ENCODE peak calls at places on chromosomes 7 and 10, in seven cellular contexts. C is HCT116, E is K562, K is SK-N-SH, Z is HepG2, B is GM12878, V is H1. U is an unnamed sample.

GRCh38 chr7:94297397-94297838 is 97.3 kb upstream of the COL1A2 start:
- DNase-seq in C (no peak), E (no peak), K (no peak), Z (no peak), B (no peak), V (no peak), U (no peak)

GRCh38 chr7:139451638-139452037 is 31.8 kb downstream of the KLRG2 start:
- DNase-seq in C (no peak), E (peak), K (no peak), Z (no peak), B (no peak), V (no peak), U (no peak)

GRCh38 chr7:70215491-70215890 is 617.2 kb downstream of the AUTS2 start:
- DNase-seq in C (no peak), E (no peak), K (no peak), Z (no peak), B (no peak), V (no peak), U (no peak)

GRCh38 chr10:52682766-52683165 is 89.8 kb downstream of the MBL2 start:
- DNase-seq in C (no peak), E (no peak), K (no peak), Z (no peak), B (no peak), V (no peak), U (peak)

GRCh38 chr10:6563075-6563474 is 17.0 kb downstream of the PRKCQ start:
- DNase-seq in C (no peak), E (no peak), K (no peak), Z (no peak), B (no peak), V (no peak), U (no peak)

GRCh38 chr10:90968448-90969086 is 47.7 kb upstream of the ANKRD1 start:
- DNase-seq in C (no peak), E (no peak), K (peak), Z (no peak), B (no peak), V (no peak), U (no peak)

GRCh38 chr7:109476409-109476808 is 906.7 kb downstream of the DNAJB9 start:
- DNase-seq in C (no peak), E (no peak), K (no peak), Z (no peak), B (no peak), V (no peak), U (no peak)

GRCh38 chr7:33471636-33472242 is 342.4 kb downstream of the BBS9 start:
- DNase-seq in C (no peak), E (no peak), K (no peak), Z (no peak), B (no peak), V (no peak), U (no peak)

GRCh38 chr7:95974108-95974507 is 201.8 kb downstream of the DYNC1I1 start:
- DNase-seq in C (no peak), E (no peak), K (no peak), Z (no peak), B (no peak), V (no peak), U (no peak)

GRCh38 chr10:101012525-101013364 is 13.1 kb downstream of the LZTS2 start:
- DNase-seq in C (peak), E (peak), K (peak), Z (peak), B (peak), V (peak), U (peak)

GRCh38 chr10:132205650-132206376 is 19.1 kb downstream of the DPYSL4 start:
- DNase-seq in C (no peak), E (no peak), K (no peak), Z (no peak), B (no peak), V (no peak), U (no peak)

GRCh38 chr7:94980418-94981142 is 73.2 kb downstream of the PPP1R9A start:
- DNase-seq in C (no peak), E (no peak), K (no peak), Z (peak), B (no peak), V (no peak), U (no peak)

GRCh38 chr7:108716783-108717182 is 147.1 kb downstream of the DNAJB9 start:
- DNase-seq in C (no peak), E (no peak), K (no peak), Z (no peak), B (no peak), V (no peak), U (no peak)

GRCh38 chr10:55242544-55242943 is 441.5 kb upstream of the PCDH15 start:
- DNase-seq in C (no peak), E (no peak), K (no peak), Z (no peak), B (no peak), V (no peak), U (no peak)

GRCh38 chr7:82441916-82442478 is 1.6 kb downstream of the CACNA2D1 start:
- DNase-seq in C (no peak), E (no peak), K (peak), Z (no peak), B (no peak), V (no peak), U (no peak)

GRCh38 chr10:106973716-106974115 is 190.8 kb downstream of the SORCS1 start:
- DNase-seq in C (no peak), E (no peak), K (no peak), Z (no peak), B (no peak), V (no peak), U (no peak)

GRCh38 chr7:109864263-109864662 is 1226.7 kb upstream of the LRRN3 start:
- DNase-seq in C (no peak), E (no peak), K (no peak), Z (no peak), B (no peak), V (no peak), U (no peak)

GRCh38 chr10:18689498-18689897 is 30.3 kb downstream of the ARL5B start:
- DNase-seq in C (no peak), E (peak), K (peak), Z (peak), B (no peak), V (no peak), U (peak)

GRCh38 chr7:146296028-146296427 is 179.4 kb downstream of the CNTNAP2 start:
- DNase-seq in C (no peak), E (no peak), K (no peak), Z (no peak), B (no peak), V (no peak), U (no peak)

GRCh38 chr7:23062452-23062851 is 43.1 kb upstream of the KLHL7 start:
- DNase-seq in C (no peak), E (peak), K (no peak), Z (no peak), B (no peak), V (no peak), U (no peak)

GRCh38 chr10:99834410-99834809 is 52.0 kb downstream of the ABCC2 start:
- DNase-seq in C (peak), E (peak), K (no peak), Z (peak), B (no peak), V (no peak), U (no peak)

GRCh38 chr10:123515661-123516060 is 150.5 kb upstream of the GPR26 start:
- DNase-seq in C (no peak), E (no peak), K (no peak), Z (no peak), B (no peak), V (peak), U (no peak)

GRCh38 chr10:7541137-7542087 is 125.4 kb downstream of the ITIH5 start:
- DNase-seq in C (no peak), E (no peak), K (no peak), Z (peak), B (no peak), V (peak), U (no peak)

GRCh38 chr7:46786221-46786951 is 795.5 kb downstream of the TNS3 start:
- DNase-seq in C (no peak), E (no peak), K (no peak), Z (no peak), B (no peak), V (no peak), U (no peak)

GRCh38 chr10:93495654-93496321 is 624 bp upstream of the CEP55 start:
- DNase-seq in C (no peak), E (peak), K (peak), Z (peak), B (no peak), V (no peak), U (no peak)

GRCh38 chr7:121186746-121187145 is 142.1 kb upstream of the WNT16 start:
- DNase-seq in C (no peak), E (no peak), K (no peak), Z (no peak), B (no peak), V (no peak), U (no peak)

GRCh38 chr7:104272767-104273384 is 55.5 kb upstream of the LHFPL3 start:
- DNase-seq in C (peak), E (peak), K (peak), Z (peak), B (no peak), V (no peak), U (peak)

GRCh38 chr10:63627376-63627775 is 106.2 kb downstream of the REEP3 start:
- DNase-seq in C (peak), E (no peak), K (no peak), Z (no peak), B (no peak), V (no peak), U (no peak)

GRCh38 chr10:73493781-73494180 is 2.0 kb downstream of the PPP3CB start:
- DNase-seq in C (no peak), E (no peak), K (no peak), Z (no peak), B (no peak), V (no peak), U (no peak)

GRCh38 chr10:128875955-128876354 is 591.1 kb upstream of the MGMT start:
- DNase-seq in C (no peak), E (no peak), K (no peak), Z (no peak), B (no peak), V (no peak), U (no peak)

GRCh38 chr7:70829221-70830059 is 302.5 kb upstream of the GALNT17 start:
- DNase-seq in C (peak), E (peak), K (peak), Z (peak), B (no peak), V (peak), U (peak)

GRCh38 chr7:139681463-139681755 is 96.4 kb downstream of the HIPK2 start:
- DNase-seq in C (peak), E (peak), K (no peak), Z (no peak), B (no peak), V (no peak), U (no peak)

GRCh38 chr7:151342102-151342646 is 562 bp downstream of the NUB1 start:
- DNase-seq in C (no peak), E (no peak), K (no peak), Z (no peak), B (peak), V (no peak), U (no peak)

GRCh38 chr10:1229574-1229973 is 173.4 kb downstream of the WDR37 start:
- DNase-seq in C (no peak), E (no peak), K (no peak), Z (no peak), B (no peak), V (no peak), U (no peak)

GRCh38 chr10:1230138-1230537 is 174.0 kb downstream of the WDR37 start:
- DNase-seq in C (no peak), E (no peak), K (no peak), Z (no peak), B (no peak), V (no peak), U (no peak)

GRCh38 chr10:1228463-1228975 is 172.3 kb downstream of the WDR37 start:
- DNase-seq in C (no peak), E (no peak), K (no peak), Z (no peak), B (no peak), V (no peak), U (no peak)

GRCh38 chr10:1227505-1228402 is 171.6 kb downstream of the WDR37 start:
- DNase-seq in C (no peak), E (no peak), K (no peak), Z (no peak), B (no peak), V (no peak), U (no peak)

DNA sequence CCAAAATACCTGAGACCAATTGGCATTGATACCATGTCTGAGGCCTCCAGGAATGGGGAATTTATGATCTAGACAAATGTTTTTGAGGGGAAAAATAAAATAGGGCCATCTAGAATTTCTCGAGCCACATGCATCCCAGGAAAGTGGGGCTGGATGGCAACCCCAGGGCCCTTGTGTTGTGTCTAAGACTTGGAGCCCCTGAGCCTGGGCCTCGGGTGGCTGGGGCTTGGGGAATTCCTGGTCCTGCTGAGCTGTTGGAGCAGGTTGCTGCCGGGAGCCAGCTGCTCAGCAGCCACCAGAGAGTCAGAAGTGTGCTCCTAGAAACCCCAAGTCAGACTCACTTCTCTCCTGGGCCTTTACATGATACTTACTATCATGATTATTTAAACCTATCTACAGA is 172.9 kb downstream of the WDR37 start:
- DNase-seq in C (no peak), E (no peak), K (no peak), Z (no peak), B (no peak), V (no peak), U (no peak)
- TF ChIP-seq JUND in C (no peak), E (no peak), K (no peak), Z (no peak), B (no peak), V (no peak), U (no peak)

GRCh38 chr7:101100858-101101847 is 15.9 kb downstream of the TRIM56 start:
- DNase-seq in C (no peak), E (no peak), K (no peak), Z (no peak), B (no peak), V (no peak), U (no peak)

GRCh38 chr7:101104193-101104713 is 19.0 kb downstream of the TRIM56 start:
- DNase-seq in C (no peak), E (peak), K (no peak), Z (peak), B (no peak), V (no peak), U (no peak)

GRCh38 chr7:101108330-101108857 is 18.5 kb upstream of the SERPINE1 start:
- DNase-seq in C (no peak), E (no peak), K (no peak), Z (peak), B (peak), V (no peak), U (no peak)

GRCh38 chr7:101106387-101106786 is 20.5 kb upstream of the SERPINE1 start:
- DNase-seq in C (no peak), E (no peak), K (no peak), Z (no peak), B (no peak), V (no peak), U (no peak)

DNA sequence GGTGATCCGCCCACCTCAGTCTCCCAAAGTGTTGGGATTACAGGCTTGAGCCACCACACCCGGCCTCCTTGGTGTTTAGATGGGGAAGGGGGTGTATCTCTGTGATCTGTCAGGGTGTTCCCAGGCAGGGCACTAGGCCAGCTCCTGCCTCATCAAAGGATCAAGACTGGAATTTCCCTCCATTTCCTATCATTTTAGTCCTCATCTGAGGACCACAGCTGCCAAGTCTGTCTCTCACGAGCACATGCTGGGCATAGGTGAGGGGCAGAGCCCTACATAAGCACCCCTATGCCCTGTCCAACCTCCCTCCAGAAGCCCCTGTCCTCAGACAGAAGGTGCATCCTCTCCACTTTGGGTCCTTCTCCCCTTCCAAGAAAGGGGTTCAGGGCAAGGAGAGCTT is 19.5 kb downstream of the TRIM56 start:
- DNase-seq in C (no peak), E (no peak), K (no peak), Z (no peak), B (no peak), V (no peak), U (no peak)
- TF ChIP-seq JUND in C (no peak), E (no peak), K (no peak), Z (no peak), B (no peak), V (no peak), U (no peak)

GRCh38 chr7:155533827-155534690 is 12.3 kb downstream of the CNPY1 start:
- DNase-seq in C (no peak), E (peak), K (peak), Z (peak), B (no peak), V (peak), U (no peak)

GRCh38 chr7:155534691-155535090 is 11.7 kb downstream of the CNPY1 start:
- DNase-seq in C (no peak), E (no peak), K (no peak), Z (no peak), B (no peak), V (no peak), U (no peak)

GRCh38 chr7:155532792-155533119 is 13.6 kb downstream of the CNPY1 start:
- DNase-seq in C (no peak), E (no peak), K (no peak), Z (no peak), B (no peak), V (no peak), U (no peak)

GRCh38 chr7:155531686-155532085 is 14.7 kb downstream of the CNPY1 start:
- DNase-seq in C (no peak), E (no peak), K (no peak), Z (peak), B (no peak), V (no peak), U (peak)

DNA sequence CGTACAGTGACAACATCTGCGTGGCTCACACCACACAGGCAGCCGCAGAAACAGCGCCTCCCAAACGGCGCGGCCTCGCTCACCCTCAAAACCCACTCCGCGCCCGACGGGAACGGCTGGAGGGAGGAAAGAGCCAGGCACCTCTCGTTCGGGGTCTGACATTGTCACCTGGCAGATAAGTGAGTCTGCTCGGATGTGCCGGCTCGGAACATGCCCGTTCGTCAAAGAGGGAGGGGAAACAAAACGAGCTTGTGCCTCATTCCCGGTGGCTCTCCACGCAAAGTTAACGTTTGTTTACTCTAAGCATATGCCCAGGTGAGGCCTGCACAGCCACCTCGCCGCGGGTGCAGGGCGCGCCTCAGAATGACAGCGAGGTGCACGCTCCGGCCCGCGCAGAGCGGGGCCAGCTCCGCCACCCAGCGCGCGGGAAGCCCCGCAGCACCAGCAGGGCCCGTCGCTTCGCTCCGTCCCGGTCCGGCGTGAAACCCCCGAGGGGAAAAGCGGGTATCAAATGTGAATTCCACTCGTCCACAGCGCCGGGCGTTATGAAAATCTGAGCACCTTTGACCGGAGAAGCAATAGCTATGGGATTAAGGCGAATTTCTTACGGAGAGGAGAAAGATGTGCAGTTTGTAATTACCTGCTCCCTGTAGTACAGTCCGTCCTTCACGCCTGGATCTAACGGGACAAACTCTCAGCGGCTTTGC is 13.1 kb downstream of the CNPY1 start:
- DNase-seq in C (no peak), E (no peak), K (peak), Z (no peak), B (no peak), V (peak), U (no peak)
- TF ChIP-seq JUND in C (no peak), E (no peak), K (no peak), Z (no peak), B (no peak), V (no peak), U (no peak)

DNA sequence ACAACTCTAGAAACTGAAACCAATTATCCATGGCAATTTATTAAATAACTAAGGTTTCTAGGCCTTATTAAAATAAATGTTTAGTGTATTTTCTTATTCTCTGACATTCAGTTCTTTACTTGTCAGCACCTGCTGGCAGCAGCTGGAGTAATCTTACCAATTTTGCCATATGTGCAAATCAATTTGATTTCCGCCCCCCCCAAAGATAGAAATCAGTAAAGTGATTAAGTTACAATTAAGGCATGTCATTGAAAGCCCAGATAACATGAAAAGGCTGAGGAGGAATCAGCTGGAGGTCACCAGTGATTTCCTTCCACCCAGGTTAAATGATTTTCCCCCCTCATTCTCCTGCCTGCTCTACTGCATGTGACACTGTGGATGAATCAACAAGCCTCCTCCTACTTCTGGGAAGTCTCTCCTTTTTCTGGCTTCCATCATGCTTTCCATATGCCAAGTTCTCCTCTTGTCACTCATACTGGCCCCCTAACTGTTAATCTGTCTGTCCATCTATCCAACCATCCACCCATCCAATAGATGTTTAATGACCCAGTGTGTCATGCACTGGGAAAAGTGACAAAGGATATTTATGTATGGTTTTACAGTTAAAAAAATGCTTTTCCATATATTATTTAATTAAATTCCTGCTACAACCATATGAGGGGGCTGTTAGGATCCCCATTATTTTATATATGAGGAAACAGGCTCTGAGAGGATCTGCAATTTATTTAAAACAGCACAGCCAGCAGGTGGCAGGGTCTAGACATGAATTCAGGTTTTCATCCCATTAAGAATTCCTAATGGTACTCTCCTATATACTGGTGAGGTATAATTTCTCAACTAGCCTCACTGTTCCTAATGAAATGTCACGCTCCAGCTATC is 116.5 kb downstream of the ATXN7L1 start:
- DNase-seq in C (peak), E (peak), K (peak), Z (peak), B (no peak), V (no peak), U (peak)
- TF ChIP-seq JUND in C (no peak), E (no peak), K (no peak), Z (no peak), B (no peak), V (no peak), U (no peak)

GRCh38 chr10:46229144-46229563 is 57.6 kb upstream of the ANTXRL start:
- DNase-seq in C (no peak), E (peak), K (peak), Z (peak), B (no peak), V (peak), U (no peak)
- TF ChIP-seq JUND in C (no peak), E (no peak), K (no peak), Z (no peak), B (no peak), V (no peak), U (no peak)

GRCh38 chr10:11178606-11179221 is 161.0 kb downstream of the CELF2 start:
- DNase-seq in C (no peak), E (peak), K (peak), Z (no peak), B (peak), V (no peak), U (no peak)
- TF ChIP-seq JUND in C (no peak), E (peak), K (no peak), Z (no peak), B (peak), V (no peak), U (no peak)

GRCh38 chr7:68547794-68548193 is 1050.5 kb upstream of the AUTS2 start:
- DNase-seq in C (no peak), E (no peak), K (no peak), Z (no peak), B (no peak), V (no peak), U (no peak)
- TF ChIP-seq JUND in C (no peak), E (no peak), K (no peak), Z (no peak), B (no peak), V (no peak), U (no peak)

GRCh38 chr7:84497873-84498272 is 303.3 kb upstream of the SEMA3A start:
- DNase-seq in C (no peak), E (no peak), K (no peak), Z (no peak), B (no peak), V (no peak), U (no peak)
- TF ChIP-seq JUND in C (no peak), E (no peak), K (no peak), Z (no peak), B (no peak), V (no peak), U (no peak)

U was measured in T47D.